ENCODE peak calls at places on chromosomes 11 and 22, in seven cellular contexts. One of them, this sample, is unnamed.

GRCh38 chr11:125402436-125402835 is 93.6 kb downstream of the FEZ1 start:
- DNase-seq in activated naive CD4-positive, alpha-beta T cell treated with Interleukin-2 at 50 U/mL for 16 hours: no peak
- DNase-seq in left ventricle myocardium inferior: no peak
- DNase-seq in H54: no peak
- DNase-seq in EL: peak
- DNase-seq in naive thymus-derived CD8-positive, alpha-beta T cell: no peak
- DNase-seq in mammary epithelial cell: peak
- DNase-seq in this sample: no peak

GRCh38 chr11:92751594-92751993 is 217.9 kb upstream of the MTNR1B start:
- DNase-seq in activated naive CD4-positive, alpha-beta T cell treated with Interleukin-2 at 50 U/mL for 16 hours: no peak
- DNase-seq in left ventricle myocardium inferior: no peak
- DNase-seq in H54: no peak
- DNase-seq in EL: no peak
- DNase-seq in naive thymus-derived CD8-positive, alpha-beta T cell: no peak
- DNase-seq in mammary epithelial cell: no peak
- DNase-seq in this sample: no peak

GRCh38 chr11:79237111-79237510 is 203.7 kb downstream of the TENM4 start:
- DNase-seq in activated naive CD4-positive, alpha-beta T cell treated with Interleukin-2 at 50 U/mL for 16 hours: no peak
- DNase-seq in left ventricle myocardium inferior: no peak
- DNase-seq in H54: no peak
- DNase-seq in EL: no peak
- DNase-seq in naive thymus-derived CD8-positive, alpha-beta T cell: no peak
- DNase-seq in mammary epithelial cell: peak
- DNase-seq in this sample: no peak

GRCh38 chr22:37163096-37163489 is 13.4 kb upstream of the IL2RB start:
- DNase-seq in activated naive CD4-positive, alpha-beta T cell treated with Interleukin-2 at 50 U/mL for 16 hours: no peak
- DNase-seq in left ventricle myocardium inferior: no peak
- DNase-seq in H54: no peak
- DNase-seq in EL: no peak
- DNase-seq in naive thymus-derived CD8-positive, alpha-beta T cell: no peak
- DNase-seq in mammary epithelial cell: no peak
- DNase-seq in this sample: no peak

GRCh38 chr11:13962562-13963168 is at the start of gene SPON1:
- DNase-seq in activated naive CD4-positive, alpha-beta T cell treated with Interleukin-2 at 50 U/mL for 16 hours: peak
- DNase-seq in left ventricle myocardium inferior: peak
- DNase-seq in H54: no peak
- DNase-seq in EL: no peak
- DNase-seq in naive thymus-derived CD8-positive, alpha-beta T cell: peak
- DNase-seq in mammary epithelial cell: peak
- DNase-seq in this sample: peak

GRCh38 chr11:60589611-60590010 is 74.4 kb downstream of the MS4A13 start:
- DNase-seq in activated naive CD4-positive, alpha-beta T cell treated with Interleukin-2 at 50 U/mL for 16 hours: no peak
- DNase-seq in left ventricle myocardium inferior: no peak
- DNase-seq in H54: no peak
- DNase-seq in EL: no peak
- DNase-seq in naive thymus-derived CD8-positive, alpha-beta T cell: no peak
- DNase-seq in mammary epithelial cell: no peak
- DNase-seq in this sample: no peak

GRCh38 chr22:30325065-30325720 is 1.5 kb downstream of the TBC1D10A start:
- DNase-seq in activated naive CD4-positive, alpha-beta T cell treated with Interleukin-2 at 50 U/mL for 16 hours: no peak
- DNase-seq in left ventricle myocardium inferior: no peak
- DNase-seq in H54: peak
- DNase-seq in EL: peak
- DNase-seq in naive thymus-derived CD8-positive, alpha-beta T cell: no peak
- DNase-seq in mammary epithelial cell: peak
- DNase-seq in this sample: no peak

GRCh38 chr22:48102581-48102980 is 1340.1 kb downstream of the TBC1D22A start:
- DNase-seq in activated naive CD4-positive, alpha-beta T cell treated with Interleukin-2 at 50 U/mL for 16 hours: no peak
- DNase-seq in left ventricle myocardium inferior: no peak
- DNase-seq in H54: no peak
- DNase-seq in EL: no peak
- DNase-seq in naive thymus-derived CD8-positive, alpha-beta T cell: no peak
- DNase-seq in mammary epithelial cell: no peak
- DNase-seq in this sample: no peak

GRCh38 chr22:43951391-43951790 is 3.9 kb upstream of the SAMM50 start:
- DNase-seq in activated naive CD4-positive, alpha-beta T cell treated with Interleukin-2 at 50 U/mL for 16 hours: no peak
- DNase-seq in left ventricle myocardium inferior: no peak
- DNase-seq in H54: no peak
- DNase-seq in EL: no peak
- DNase-seq in naive thymus-derived CD8-positive, alpha-beta T cell: no peak
- DNase-seq in mammary epithelial cell: no peak
- DNase-seq in this sample: no peak

GRCh38 chr11:13094930-13095687 is 86.0 kb downstream of the RASSF10 start:
- DNase-seq in activated naive CD4-positive, alpha-beta T cell treated with Interleukin-2 at 50 U/mL for 16 hours: no peak
- DNase-seq in left ventricle myocardium inferior: no peak
- DNase-seq in H54: no peak
- DNase-seq in EL: no peak
- DNase-seq in naive thymus-derived CD8-positive, alpha-beta T cell: no peak
- DNase-seq in mammary epithelial cell: no peak
- DNase-seq in this sample: no peak

GRCh38 chr22:37765498-37765897 is 42.2 kb upstream of the GCAT start:
- DNase-seq in activated naive CD4-positive, alpha-beta T cell treated with Interleukin-2 at 50 U/mL for 16 hours: no peak
- DNase-seq in left ventricle myocardium inferior: peak
- DNase-seq in H54: no peak
- DNase-seq in EL: no peak
- DNase-seq in naive thymus-derived CD8-positive, alpha-beta T cell: no peak
- DNase-seq in mammary epithelial cell: no peak
- DNase-seq in this sample: peak

GRCh38 chr11:12893787-12894672 is 115.1 kb upstream of the RASSF10 start:
- DNase-seq in activated naive CD4-positive, alpha-beta T cell treated with Interleukin-2 at 50 U/mL for 16 hours: peak
- DNase-seq in left ventricle myocardium inferior: peak
- DNase-seq in H54: peak
- DNase-seq in EL: peak
- DNase-seq in naive thymus-derived CD8-positive, alpha-beta T cell: peak
- DNase-seq in mammary epithelial cell: peak
- DNase-seq in this sample: peak

GRCh38 chr11:59791639-59792038 is 18.9 kb downstream of the MRPL16 start:
- DNase-seq in activated naive CD4-positive, alpha-beta T cell treated with Interleukin-2 at 50 U/mL for 16 hours: no peak
- DNase-seq in left ventricle myocardium inferior: no peak
- DNase-seq in H54: no peak
- DNase-seq in EL: peak
- DNase-seq in naive thymus-derived CD8-positive, alpha-beta T cell: no peak
- DNase-seq in mammary epithelial cell: no peak
- DNase-seq in this sample: no peak

This sample was measured in cerebellar cortex.